ENCODE peak calls at places on chromosomes 3 and 15, in four cellular contexts. B is upper lobe of left lung, O is transverse colon, S is A549. X is an unnamed sample. For H3K4me1, the result is how much of the 10 kb centered on the place peaks cover.

GRCh38 chr15:48641416-48641815 is 4.1 kb downstream of the FBN1 start:
- DNase-seq in B (no peak), S (peak), O (no peak), X (no peak)

GRCh38 chr15:66883322-66883911 is 181.4 kb downstream of the SMAD6 start:
- DNase-seq in O (peak), S (peak), B (peak), X (peak)

GRCh38 chr3:134362670-134363380 is 11.4 kb downstream of the AMOTL2 start:
- DNase-seq in O (no peak), B (peak), S (no peak), X (peak)

GRCh38 chr15:78212546-78213424 is 21.6 kb downstream of the ACSBG1 start:
- DNase-seq in B (no peak), O (peak), S (peak), X (peak)

GRCh38 chr15:90376789-90377188 is 11.3 kb upstream of the IQGAP1 start:
- DNase-seq in S (no peak), B (peak), O (peak), X (no peak)

GRCh38 chr3:195209083-195209835 is 61.7 kb downstream of the XXYLT1 start:
- DNase-seq in S (no peak), B (no peak), O (no peak), X (peak)

GRCh38 chr3:169308654-169309325 is 354.7 kb downstream of the MECOM start:
- DNase-seq in S (no peak), B (no peak), O (no peak), X (no peak)

GRCh38 chr3:73950781-73951180 is 326.0 kb upstream of the PDZRN3 start:
- DNase-seq in S (no peak), B (no peak), O (no peak), X (no peak)

GRCh38 chr3:159669024-159669476 is 319.6 kb upstream of the IL12A start:
- DNase-seq in B (peak), S (peak), O (no peak), X (no peak)

GRCh38 chr3:126026761-126027160 is 57.2 kb downstream of the SLC41A3 start:
- DNase-seq in O (no peak), S (no peak), B (no peak), X (peak)

DNA sequence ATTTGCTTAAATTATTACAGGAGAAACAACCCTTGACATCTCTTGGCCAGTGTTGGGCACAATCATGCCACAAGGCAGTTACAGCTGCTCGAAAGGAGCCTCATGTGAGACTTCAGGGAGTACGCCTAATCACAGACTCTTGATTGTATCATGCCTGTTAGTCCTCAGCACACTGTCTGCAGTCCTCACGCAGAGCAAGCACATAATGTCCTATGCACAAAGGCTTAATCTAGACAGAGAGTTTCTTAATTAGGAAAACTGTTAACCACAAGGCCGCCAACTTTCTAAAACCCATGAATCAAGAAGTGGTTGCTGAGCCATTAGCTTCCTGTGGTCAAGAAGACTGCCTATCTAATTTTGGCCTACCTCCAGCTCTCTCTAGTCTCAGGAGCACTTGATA is 172.0 kb downstream of the UNC13C start:
- DNase-seq in B (no peak), S (no peak), O (no peak), X (no peak)
- TF ChIP-seq EP300 in B (no peak), S (no peak), O (no peak), X (no peak)

GRCh38 chr3:145307272-145307671 is 853.7 kb downstream of the PLOD2 start:
- DNase-seq in O (no peak), B (no peak), S (no peak), X (no peak)
- H3K4me1 ChIP-seq in O (under half), B (under half), S (under half), X (under half)

GRCh38 chr3:142950972-142951371 is 12.5 kb downstream of the PAQR9 start:
- DNase-seq in S (no peak), O (no peak), B (no peak), X (no peak)
- H3K4me3 ChIP-seq in S (no peak), O (no peak), B (no peak), X (no peak)

GRCh38 chr15:40329804-40330203 is 6.3 kb downstream of the INAFM2 start:
- DNase-seq in B (no peak), O (no peak), S (no peak), X (peak)
- TF ChIP-seq EP300 in B (no peak), O (peak), S (no peak), X (peak)

GRCh38 chr15:74780523-74780982 is 1.3 kb upstream of the CSK start:
- DNase-seq in O (no peak), B (no peak), S (no peak), X (no peak)

GRCh38 chr15:74779162-74779648 is 2.7 kb upstream of the CSK start:
- DNase-seq in B (no peak), O (no peak), S (no peak), X (no peak)

GRCh38 chr15:74781673-74782595 is at the start of gene CSK:
- DNase-seq in S (peak), O (peak), B (peak), X (peak)

GRCh38 chr15:74782596-74783071 is 754 bp downstream of the CSK start:
- DNase-seq in S (no peak), B (peak), O (no peak), X (no peak)

DNA sequence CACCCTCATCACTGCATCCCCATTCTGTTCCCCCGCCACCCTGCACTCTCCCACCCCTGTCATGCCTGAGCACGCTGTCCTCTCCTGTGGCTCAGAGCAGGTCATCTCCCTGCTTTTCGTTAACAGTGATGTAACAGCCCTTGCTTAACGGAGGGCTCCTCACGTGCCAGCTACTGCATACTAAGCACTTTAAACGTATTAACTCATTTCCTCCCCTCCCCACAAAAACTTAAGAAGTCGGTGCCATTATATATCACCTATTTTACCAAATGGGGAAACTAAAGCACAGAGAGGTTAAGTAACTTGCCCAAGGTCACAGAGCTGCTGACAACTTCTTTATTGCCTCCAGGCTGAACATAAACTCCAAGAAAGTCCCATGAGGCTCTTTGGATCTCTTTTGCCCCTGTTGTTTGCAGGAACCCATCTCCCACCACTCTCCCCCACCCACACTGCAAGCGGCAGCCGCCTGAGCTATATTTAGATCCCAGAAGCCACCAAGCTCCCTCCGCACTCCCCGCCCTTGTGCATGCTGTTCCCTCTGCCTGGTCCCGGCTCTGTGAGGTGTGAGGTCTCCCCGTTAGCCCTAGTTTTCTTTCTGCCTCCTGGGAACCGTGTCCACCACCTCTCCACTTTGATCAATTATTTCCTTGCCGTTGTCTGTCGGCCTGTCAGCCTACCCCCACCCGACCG is 752 bp upstream of the CSK start:
- DNase-seq in O (no peak), B (peak), S (no peak), X (no peak)
- H3K4me1 ChIP-seq in O (half or more), B (half or more), S (under half), X (half or more)

DNA sequence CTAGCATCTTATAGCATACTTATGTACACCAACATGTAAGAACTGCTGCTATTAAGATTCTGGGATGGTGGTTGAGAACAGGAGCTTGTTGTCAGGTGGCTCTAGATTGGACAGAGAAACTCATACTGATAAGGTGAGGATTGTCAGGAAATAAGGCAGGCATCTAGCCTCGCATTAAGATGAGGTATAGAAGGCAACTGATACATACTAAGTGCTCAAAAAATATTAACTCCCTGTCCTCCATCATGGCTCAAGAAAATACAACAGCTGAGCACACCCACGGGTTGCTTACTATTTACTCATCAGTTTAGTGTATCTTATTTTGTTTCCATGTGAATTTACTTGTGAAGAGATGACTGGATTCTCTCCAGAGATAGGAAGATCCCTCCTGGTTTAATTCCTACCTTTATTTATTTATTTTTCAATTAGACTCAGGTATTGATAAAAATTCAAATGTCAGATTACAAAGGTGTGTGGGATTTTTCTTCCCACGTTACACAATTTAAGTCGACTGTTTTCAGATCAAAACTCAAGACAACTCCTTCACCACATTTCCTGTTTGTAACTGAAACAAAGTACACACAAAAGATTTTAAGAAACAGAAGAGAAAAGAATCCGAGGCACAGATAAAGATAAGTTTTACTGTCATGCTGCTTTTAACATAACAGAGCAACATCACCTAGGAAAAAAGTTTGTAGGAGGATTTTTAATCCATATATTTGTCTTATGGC is at the start of gene TRAT1:
- DNase-seq in O (no peak), B (no peak), S (no peak), X (no peak)
- H3K4me3 ChIP-seq in O (no peak), B (no peak), S (no peak), X (no peak)

DNA sequence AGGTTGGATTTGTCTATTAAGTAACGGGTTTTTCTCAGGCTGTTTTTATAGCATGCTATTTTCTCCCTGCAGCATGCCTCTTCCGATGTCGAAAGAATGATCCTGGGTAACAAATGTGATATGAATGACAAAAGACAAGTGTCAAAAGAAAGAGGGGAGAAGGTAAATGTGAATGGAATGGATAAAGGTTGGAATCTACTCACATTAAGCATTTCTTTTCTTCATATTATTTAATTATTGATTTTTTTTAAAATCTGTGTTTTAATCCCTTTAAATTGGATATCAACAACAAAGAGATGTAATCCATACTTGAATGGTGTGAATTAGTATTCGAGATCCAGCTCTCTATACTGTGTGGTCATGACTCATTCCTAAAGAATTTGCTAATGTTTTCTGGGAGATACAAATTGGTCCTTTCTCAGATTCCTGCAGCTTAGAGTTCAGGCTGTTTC is 20.9 kb upstream of the APH1B start:
- DNase-seq in B (no peak), O (no peak), S (peak), X (no peak)
- TF ChIP-seq EP300 in B (no peak), O (no peak), S (no peak), X (no peak)

DNA sequence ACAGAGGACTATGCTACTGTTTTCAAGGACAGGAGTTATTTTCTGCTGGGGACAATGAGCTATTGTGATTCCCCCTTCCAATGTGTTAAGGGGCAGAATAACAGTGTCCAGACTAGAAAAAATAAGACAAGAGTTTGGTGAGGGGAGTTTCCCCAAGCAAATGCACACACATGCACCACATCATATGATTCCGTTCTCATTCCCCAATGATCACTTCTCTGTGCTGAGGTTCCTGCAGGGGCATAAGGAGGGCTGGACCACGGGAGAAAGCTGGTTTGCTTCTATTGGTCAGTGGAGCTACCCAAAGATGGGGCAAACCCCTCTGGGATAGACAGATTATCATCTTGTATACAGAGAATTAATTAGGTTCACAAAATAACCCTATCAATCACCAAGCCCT is 80.6 kb downstream of the RBPMS2 start:
- DNase-seq in B (no peak), S (no peak), O (no peak), X (no peak)
- H3K4me1 ChIP-seq in B (half or more), S (under half), O (half or more), X (half or more)

GRCh38 chr3:14988988-14989394 is 41.6 kb downstream of the NR2C2 start:
- DNase-seq in B (no peak), O (peak), S (peak), X (no peak)

GRCh38 chr3:14984581-14985113 is 37.3 kb downstream of the NR2C2 start:
- DNase-seq in S (no peak), B (no peak), O (no peak), X (no peak)

GRCh38 chr3:14991818-14992612 is 44.6 kb downstream of the NR2C2 start:
- DNase-seq in O (no peak), S (no peak), B (no peak), X (no peak)

GRCh38 chr3:14991148-14991742 is 43.9 kb downstream of the NR2C2 start:
- DNase-seq in O (no peak), B (no peak), S (no peak), X (no peak)

DNA sequence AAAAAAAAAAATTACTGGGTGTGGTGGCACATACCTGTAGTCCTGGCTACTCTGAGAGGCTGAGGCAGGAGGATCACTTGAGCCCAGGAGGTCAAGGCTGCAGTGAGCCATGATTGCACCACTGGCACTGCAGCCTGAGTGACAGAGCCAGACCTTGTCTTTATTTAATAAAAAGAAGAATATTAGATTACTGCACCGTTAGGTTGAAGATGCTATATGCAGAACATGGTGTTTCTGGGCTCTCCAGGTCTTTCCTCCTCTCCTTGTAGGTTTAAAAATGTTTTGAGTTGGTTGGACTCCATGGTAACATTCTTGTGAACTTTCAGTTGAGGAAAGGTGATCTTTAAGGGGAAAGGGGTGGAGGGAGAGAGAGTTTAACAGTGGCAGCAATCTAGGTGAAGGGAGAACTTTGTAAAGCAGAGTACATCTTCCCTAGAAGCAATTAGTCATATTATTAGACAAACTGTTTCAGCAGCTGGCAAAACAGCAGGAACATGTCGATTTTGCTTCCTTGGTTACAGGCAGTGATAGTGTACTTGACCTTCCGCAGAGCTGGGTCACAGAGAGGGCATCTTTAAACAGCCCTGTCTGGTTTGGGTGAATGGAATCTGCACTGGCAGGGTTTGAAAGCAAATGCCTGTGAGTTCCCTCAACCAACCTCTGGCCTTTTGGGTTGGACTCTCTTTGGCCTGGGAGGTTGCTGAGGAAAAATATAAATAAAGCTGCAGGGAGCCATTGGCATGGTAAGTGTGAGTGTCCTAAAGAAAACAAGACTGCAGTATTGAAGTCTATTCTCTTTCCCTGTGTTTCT is 42.8 kb downstream of the NR2C2 start:
- DNase-seq in S (peak), O (no peak), B (no peak), X (no peak)
- H3K4me3 ChIP-seq in S (no peak), O (no peak), B (no peak), X (no peak)

DNA sequence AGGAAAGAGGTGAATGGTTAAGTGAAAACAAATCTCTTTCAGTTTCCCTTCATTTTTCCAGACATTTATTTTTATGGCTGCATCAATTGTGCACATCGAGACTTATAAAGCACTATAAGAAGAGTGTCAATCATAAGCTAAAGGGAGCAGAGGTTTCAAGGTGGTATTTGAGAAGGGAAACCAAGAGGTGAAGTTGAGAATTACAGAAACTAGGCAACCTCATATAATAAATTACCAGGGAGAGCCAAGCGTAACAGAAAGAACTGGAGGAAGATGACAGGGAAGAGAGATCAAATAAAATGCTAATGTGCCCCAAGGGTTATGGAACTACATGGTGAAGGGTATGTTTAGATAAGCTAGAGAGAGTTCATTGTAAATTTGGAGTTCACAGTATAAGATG is 6.3 kb upstream of the CCDC54 start:
- DNase-seq in O (no peak), B (no peak), S (no peak), X (no peak)
- TF ChIP-seq EP300 in O (no peak), B (no peak), S (no peak), X (no peak)

X was measured in sigmoid colon.